ENCODE peak calls at places on chromosomes 5 and 9, in five cellular contexts. O, H, C, Z and V are unnamed samples. For H3K27me3 and H3K4me1, the result is how much of the 10 kb centered on the place peaks cover.

GRCh38 chr5:172777381-172778222 is 6.6 kb upstream of the DUSP1 start:
- DNase-seq in H (peak), C (peak), Z (peak), O (peak), V (peak)

GRCh38 chr5:114055810-114056476 is 305.9 kb upstream of the KCNN2 start:
- DNase-seq in O (peak), H (peak), Z (peak), C (no peak), V (peak)

GRCh38 chr9:16039988-16040761 is 487.3 kb downstream of the CCDC171 start:
- DNase-seq in Z (peak), O (no peak), H (peak), C (no peak), V (no peak)

GRCh38 chr9:120868339-120868675 is 8.7 kb downstream of the PHF19 start:
- DNase-seq in C (no peak), O (no peak), Z (no peak), H (no peak), V (no peak)

GRCh38 chr9:127923771-127924170 is 6.8 kb downstream of the PIP5KL1 start:
- DNase-seq in C (no peak), H (no peak), O (no peak), Z (peak), V (no peak)

GRCh38 chr5:128082551-128083032 is 974 bp upstream of the SLC12A2 start:
- DNase-seq in Z (no peak), C (peak), O (no peak), H (no peak), V (no peak)

GRCh38 chr5:57007349-57007748 is 55.4 kb upstream of the MIER3 start:
- DNase-seq in O (no peak), C (no peak), H (no peak), Z (no peak), V (no peak)

GRCh38 chr9:18478517-18479361 is 4.8 kb downstream of the ADAMTSL1 start:
- DNase-seq in C (no peak), H (peak), O (no peak), Z (peak), V (no peak)

GRCh38 chr9:101737165-101737704 is 1.2 kb downstream of the GRIN3A start:
- DNase-seq in H (no peak), O (no peak), Z (no peak), C (no peak), V (no peak)

GRCh38 chr5:31987985-31988710 is 186.0 kb downstream of the GOLPH3 start:
- DNase-seq in Z (peak), C (no peak), O (no peak), H (peak), V (no peak)

GRCh38 chr5:150989695-150990094 is 30.7 kb upstream of the GPX3 start:
- DNase-seq in O (no peak), Z (peak), C (no peak), H (no peak), V (no peak)

GRCh38 chr9:95459218-95459617 is 57.6 kb downstream of the PTCH1 start:
- DNase-seq in C (no peak), O (no peak), Z (no peak), H (no peak), V (no peak)

GRCh38 chr5:24042688-24043087 is 535.3 kb downstream of the PRDM9 start:
- DNase-seq in H (no peak), C (no peak), Z (no peak), O (no peak), V (no peak)

GRCh38 chr5:146698651-146699050 is 179.9 kb downstream of the PPP2R2B start:
- DNase-seq in O (no peak), H (no peak), Z (no peak), C (no peak), V (no peak)

GRCh38 chr9:107242073-107243063 is 40.7 kb upstream of the RAD23B start:
- DNase-seq in H (no peak), C (no peak), Z (no peak), O (no peak), V (no peak)

GRCh38 chr9:17219261-17219660 is 84.4 kb downstream of the CNTLN start:
- DNase-seq in Z (peak), C (no peak), H (no peak), O (no peak), V (no peak)

GRCh38 chr5:135458921-135459331 is 6.8 kb upstream of the TIFAB start:
- DNase-seq in O (no peak), H (no peak), C (no peak), Z (peak), V (peak)

GRCh38 chr5:138647794-138648193 is 72.6 kb upstream of the HSPA9 start:
- DNase-seq in H (no peak), Z (no peak), C (no peak), O (no peak), V (peak)

GRCh38 chr5:138646671-138647070 is 71.5 kb upstream of the HSPA9 start:
- DNase-seq in H (no peak), O (no peak), C (no peak), Z (no peak), V (peak)

GRCh38 chr5:138647261-138647788 is 72.1 kb upstream of the HSPA9 start:
- DNase-seq in C (no peak), O (no peak), Z (peak), H (no peak), V (no peak)

GRCh38 chr5:138643040-138643791 is 68.0 kb upstream of the HSPA9 start:
- DNase-seq in H (no peak), O (no peak), C (no peak), Z (no peak), V (no peak)

GRCh38 chr5:138645778-138646575 is 70.8 kb upstream of the HSPA9 start:
- DNase-seq in Z (no peak), O (no peak), C (no peak), H (no peak), V (no peak)
- H3K27me3 ChIP-seq in Z (under half), O (under half), C (under half), H (under half), V (under half)

GRCh38 chr9:97284798-97285197 is 22.7 kb upstream of the CCDC180 start:
- DNase-seq in Z (no peak), C (no peak), H (no peak), O (no peak), V (no peak)
- TF ChIP-seq CTCF in Z (no peak), C (no peak), H (no peak), O (no peak), V (no peak)

DNA sequence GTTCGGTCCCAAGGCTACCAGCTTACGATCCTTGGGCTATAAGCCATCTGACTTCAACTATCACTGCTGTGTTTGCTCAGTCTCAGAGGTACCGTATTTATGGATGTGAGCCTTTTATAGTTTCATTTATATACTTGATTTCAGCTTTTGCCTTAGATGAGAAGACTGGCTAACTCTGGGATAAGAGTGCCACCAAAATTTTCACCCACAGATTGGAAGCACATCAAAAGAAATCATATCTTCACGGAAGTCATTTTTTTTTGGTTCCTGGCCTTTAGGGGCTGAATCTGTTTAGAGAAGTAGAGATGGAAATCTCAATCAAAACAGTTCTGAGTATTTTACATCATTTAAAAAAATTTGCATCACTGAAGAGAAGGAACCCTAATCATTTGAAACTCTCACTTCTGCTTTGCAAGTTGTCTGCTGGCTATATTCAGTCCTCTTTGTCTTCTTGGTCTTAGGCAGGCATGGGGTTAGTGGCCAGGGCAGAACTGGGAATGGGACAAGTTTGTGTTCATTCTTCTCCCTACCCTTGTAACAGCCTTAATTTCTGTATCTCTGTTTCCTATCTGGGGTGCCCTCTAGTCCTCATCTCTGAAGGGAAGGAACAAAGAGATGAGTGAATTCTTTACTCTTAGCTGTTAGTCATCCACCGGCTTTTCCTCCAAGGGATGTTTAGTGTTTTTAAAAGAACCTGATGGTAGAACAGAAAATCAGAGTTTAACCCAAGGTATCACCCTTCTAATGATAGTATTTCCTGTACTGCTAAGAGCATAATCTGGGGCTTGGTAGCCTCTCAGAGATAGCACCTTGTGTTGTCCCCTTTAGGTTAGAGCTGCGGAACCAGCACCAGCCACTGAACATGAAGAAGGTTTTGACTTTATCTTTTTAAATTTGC is 14.1 kb upstream of the TNFAIP8 start:
- DNase-seq in O (no peak), H (no peak), Z (no peak), C (no peak), V (no peak)
- H3K4me1 ChIP-seq in O (under half), H (under half), Z (under half), C (under half), V (half or more)

GRCh38 chr9:13970018-13970417 is 343.9 kb downstream of the NFIB start:
- DNase-seq in Z (peak), C (no peak), O (no peak), H (no peak), V (no peak)

GRCh38 chr9:13971415-13971814 is 342.5 kb downstream of the NFIB start:
- DNase-seq in H (no peak), Z (no peak), O (no peak), C (no peak), V (no peak)

GRCh38 chr9:13967493-13967892 is 346.4 kb downstream of the NFIB start:
- DNase-seq in C (no peak), H (no peak), Z (no peak), O (no peak), V (no peak)

GRCh38 chr9:13971910-13972655 is 341.9 kb downstream of the NFIB start:
- DNase-seq in O (no peak), H (no peak), Z (peak), C (no peak), V (no peak)

DNA sequence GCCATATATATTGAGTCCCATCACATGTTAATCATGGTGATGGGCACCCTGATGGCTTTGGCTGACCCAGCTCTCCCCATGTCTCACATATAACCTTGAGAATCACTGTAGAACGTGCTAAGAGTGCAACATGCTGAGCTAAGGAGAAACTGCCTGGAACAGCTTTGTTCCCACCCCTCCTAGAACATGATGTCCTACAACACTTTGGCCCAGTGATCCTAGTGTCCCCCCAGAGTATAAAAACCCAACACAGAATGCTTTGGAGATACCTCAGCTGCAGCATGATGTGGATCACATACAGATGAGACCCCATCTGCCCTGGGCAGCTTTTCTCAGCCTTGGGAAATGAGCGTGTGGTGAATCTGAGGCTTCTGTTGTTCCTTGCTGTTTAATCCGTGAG is 343.5 kb downstream of the NFIB start:
- DNase-seq in Z (no peak), O (no peak), C (no peak), H (no peak), V (no peak)
- H3K27me3 ChIP-seq in Z (under half), O (under half), C (under half), H (under half), V (under half)